ENCODE peak calls at places on chromosomes 13 and 19, in ten cellular contexts. S, J, G, L, A, V, C, M, P and D are unnamed samples.

GRCh38 chr19:4740092-4740491 is 16.4 kb upstream of the DPP9 start:
- DNase-seq in L (no peak), M (no peak), C (no peak), G (no peak), S (no peak), V (no peak), P (no peak), A (no peak), J (no peak), D (no peak)

GRCh38 chr13:102295316-102296048 is 106.4 kb downstream of the FGF14 start:
- DNase-seq in V (no peak), P (no peak), S (no peak), M (peak; percentile 79), G (no peak), C (no peak), J (no peak), L (no peak), A (peak; percentile 36), D (no peak)

GRCh38 chr19:12930002-12930645 is 3.4 kb downstream of the FARSA start:
- DNase-seq in C (no peak), P (no peak), A (no peak), M (no peak), V (no peak), L (no peak), G (no peak), J (no peak), S (no peak), D (no peak)

GRCh38 chr13:99264053-99264452 is 5.9 kb upstream of the GPR18 start:
- DNase-seq in M (no peak), P (no peak), G (no peak), S (no peak), A (no peak), J (no peak), V (no peak), L (no peak), C (no peak), D (no peak)

GRCh38 chr19:35963514-35963913 is 27.3 kb downstream of the LRFN3 start:
- DNase-seq in J (no peak), A (peak; percentile 56), M (peak; percentile 56), S (no peak), V (peak; percentile 73), G (peak; percentile 49), L (peak; percentile 26), P (no peak), C (peak; percentile 47), D (peak; percentile 41)

GRCh38 chr19:8446055-8446709 is 1.4 kb downstream of the HNRNPM start:
- DNase-seq in J (no peak), C (no peak), G (no peak), V (no peak), S (no peak), M (no peak), P (no peak), L (no peak), A (no peak), D (no peak)

GRCh38 chr13:23087884-23088283 is 92.9 kb upstream of the SGCG start:
- DNase-seq in M (peak; percentile 20), L (peak; percentile 4), G (peak; percentile 4), A (peak; percentile 2), S (no peak), V (peak; percentile 26), J (no peak), P (peak; percentile 49), C (peak; percentile 36), D (no peak)

GRCh38 chr13:50645092-50645491 is 198.4 kb downstream of the DLEU7 start:
- DNase-seq in J (no peak), M (no peak), P (no peak), L (no peak), G (no peak), S (no peak), V (no peak), A (peak; percentile 49), C (peak; percentile 33), D (no peak)

GRCh38 chr13:45473627-45474026 is 8.9 kb downstream of the COG3 start:
- DNase-seq in L (no peak), P (peak; percentile 29), G (no peak), M (no peak), A (no peak), J (peak; percentile 14), V (no peak), S (no peak), C (no peak), D (no peak)

GRCh38 chr13:75480691-75481175 is 1.2 kb downstream of the TBC1D4 start:
- DNase-seq in A (peak; percentile 58), M (peak; percentile 37), J (no peak), V (peak; percentile 42), G (peak; percentile 33), C (peak; percentile 81), S (no peak), L (peak; percentile 25), P (peak; percentile 60), D (peak; percentile 58)

GRCh38 chr13:90912247-90912646 is 435.2 kb upstream of the MIR17HG start:
- DNase-seq in V (no peak), G (no peak), A (no peak), M (no peak), L (no peak), J (no peak), S (no peak), P (no peak), C (no peak), D (no peak)

GRCh38 chr19:13983213-13983889 is 22.8 kb downstream of the RFX1 start:
- DNase-seq in P (no peak), M (no peak), G (peak; percentile 22), J (no peak), S (no peak), L (no peak), A (no peak), V (no peak), C (no peak), D (no peak)